ENCODE peak calls at places on chromosomes 7 and 10, in eight cellular contexts. U is left cardiac atrium, T is NCI-H1092, S is fibroblast of lung, G is brain microvascular endothelial cell, Y is colonic mucosa, P is H7, D is fibroblast of the aortic adventitia. L is an unnamed sample.

GRCh38 chr7:46756256-46756655 is 825.7 kb downstream of the TNS3 start:
- DNase-seq in Y (no peak), S (no peak), P (no peak), T (no peak), D (no peak), U (no peak), G (no peak), L (no peak)

GRCh38 chr10:103458720-103459119 is at the start of gene CALHM1:
- DNase-seq in P (peak), D (no peak), U (no peak), Y (no peak), G (no peak), T (no peak), S (no peak), L (no peak)

GRCh38 chr7:43501881-43502280 is 81.0 kb upstream of the STK17A start:
- DNase-seq in D (peak), U (no peak), S (peak), G (peak), T (no peak), P (no peak), Y (no peak), L (peak)

GRCh38 chr10:20004087-20004523 is 187.9 kb downstream of the PLXDC2 start:
- DNase-seq in D (peak), Y (no peak), P (no peak), S (peak), U (peak), G (peak), T (no peak), L (peak)

GRCh38 chr10:47073967-47074366 is 162.7 kb downstream of the PTPN20 start:
- DNase-seq in G (no peak), U (no peak), Y (no peak), D (no peak), T (no peak), S (no peak), P (no peak), L (no peak)

GRCh38 chr7:150941983-150942590 is 36.0 kb downstream of the KCNH2 start:
- DNase-seq in S (no peak), D (no peak), G (no peak), T (no peak), Y (peak), U (no peak), P (peak), L (no peak)

GRCh38 chr7:39300276-39300675 is 265.9 kb upstream of the YAE1 start:
- DNase-seq in T (no peak), Y (no peak), D (no peak), U (peak), G (no peak), P (no peak), S (no peak), L (no peak)

GRCh38 chr10:89346264-89346971 is 18.6 kb downstream of the IFIT3 start:
- DNase-seq in U (no peak), P (peak), D (peak), G (no peak), S (peak), Y (no peak), T (no peak), L (no peak)

GRCh38 chr10:118807512-118808305 is 52.9 kb upstream of the CACUL1 start:
- DNase-seq in D (no peak), T (no peak), P (no peak), U (no peak), Y (no peak), G (no peak), S (no peak), L (no peak)

GRCh38 chr10:101292194-101293006 is 61.6 kb upstream of the BTRC start:
- DNase-seq in Y (no peak), S (no peak), T (no peak), G (no peak), U (peak), D (peak), P (peak), L (no peak)

GRCh38 chr7:125154930-125155329 is 225.3 kb upstream of the POT1 start:
- DNase-seq in U (no peak), D (no peak), G (no peak), S (no peak), T (no peak), P (no peak), Y (no peak), L (no peak)

GRCh38 chr7:94375167-94375566 is 19.5 kb upstream of the COL1A2 start:
- DNase-seq in S (peak), G (peak), D (peak), Y (no peak), U (peak), P (peak), T (no peak), L (peak)

GRCh38 chr10:13219685-13220670 is 14.2 kb downstream of the UCMA start:
- DNase-seq in P (peak), D (peak), G (no peak), S (no peak), Y (peak), U (no peak), T (no peak), L (no peak)

GRCh38 chr10:6128591-6129383 is 40.0 kb downstream of the RBM17 start:
- DNase-seq in Y (no peak), T (no peak), U (no peak), P (peak), D (peak), G (peak), S (peak), L (no peak)

GRCh38 chr7:41252551-41252950 is 450.3 kb downstream of the INHBA start:
- DNase-seq in P (no peak), G (no peak), Y (no peak), D (no peak), S (no peak), T (no peak), U (no peak), L (no peak)

GRCh38 chr10:71966046-71967004 is 2.1 kb downstream of the CHST3 start:
- DNase-seq in G (no peak), U (no peak), T (no peak), Y (no peak), P (peak), D (peak), S (no peak), L (no peak)

GRCh38 chr7:94222516-94222915 is 172.2 kb upstream of the COL1A2 start:
- DNase-seq in T (no peak), U (no peak), S (peak), Y (no peak), P (no peak), D (peak), G (no peak), L (no peak)

GRCh38 chr10:133245439-133246235 is 8.0 kb downstream of the VENTX start:
- DNase-seq in Y (peak), P (no peak), U (no peak), D (no peak), G (no peak), S (no peak), T (no peak), L (no peak)

GRCh38 chr10:133324198-133324792 is 12.4 kb downstream of the CALY start:
- DNase-seq in U (no peak), P (peak), T (peak), S (peak), D (peak), G (peak), Y (peak), L (no peak)

GRCh38 chr10:127715249-127715648 is 21.7 kb upstream of the FOXI2 start:
- DNase-seq in P (no peak), G (no peak), S (no peak), U (no peak), D (no peak), T (no peak), Y (no peak), L (no peak)

GRCh38 chr10:86770412-86770960 is 14.1 kb downstream of the BMPR1A start:
- DNase-seq in T (no peak), Y (no peak), G (no peak), S (no peak), D (no peak), P (peak), U (no peak), L (no peak)